ENCODE peak calls at places on chromosomes 3 and 15, in six cellular contexts. P is CD8-positive, alpha-beta T cell; Z is H9; V is breast epithelium; U is K562; H is heart left ventricle. W is an unnamed sample.

GRCh38 chr15:75172168-75172841 is 29.4 kb upstream of the C15orf39 start:
- DNase-seq in P (no peak), Z (no peak), U (no peak), V (no peak), H (no peak), W (no peak)

GRCh38 chr3:164458986-164459385 is 619.3 kb downstream of the SI start:
- DNase-seq in H (peak; percentile 51), Z (no peak), V (no peak), P (no peak), U (no peak), W (no peak)

GRCh38 chr3:81242871-81243270 is 518.6 kb downstream of the GBE1 start:
- DNase-seq in Z (no peak), P (no peak), H (no peak), V (no peak), U (no peak), W (no peak)

GRCh38 chr15:49370782-49371181 is 52.3 kb upstream of the FGF7 start:
- DNase-seq in H (no peak), U (peak; percentile 26), V (no peak), Z (no peak), P (no peak), W (no peak)

GRCh38 chr3:191328383-191328962 is 721 bp upstream of the CCDC50 start:
- DNase-seq in Z (no peak), P (no peak), V (no peak), H (no peak), U (peak; percentile 66), W (no peak)

GRCh38 chr3:15339786-15340215 is 7.4 kb upstream of the SH3BP5 start:
- DNase-seq in U (peak; percentile 65), H (no peak), Z (no peak), V (no peak), P (no peak), W (no peak)

GRCh38 chr15:33547876-33548275 is 237.1 kb downstream of the RYR3 start:
- DNase-seq in P (no peak), H (no peak), U (peak; percentile 12), V (no peak), Z (peak; percentile 84), W (peak; percentile 60)

GRCh38 chr3:150760431-150761200 is 2.4 kb downstream of the SIAH2 start:
- DNase-seq in U (no peak), Z (no peak), H (no peak), V (no peak), P (no peak), W (no peak)

GRCh38 chr3:153219147-153219546 is 57.1 kb downstream of the RAP2B start:
- DNase-seq in H (no peak), P (no peak), Z (no peak), V (no peak), U (no peak), W (no peak)

GRCh38 chr15:92083190-92083589 is 229.7 kb downstream of the SLCO3A1 start:
- DNase-seq in P (no peak), H (no peak), Z (no peak), U (no peak), V (no peak), W (peak; percentile 37)

GRCh38 chr3:197031315-197032285 is 2.0 kb upstream of the MELTF start:
- DNase-seq in Z (no peak), H (peak; percentile 72), P (no peak), U (peak; percentile 93), V (peak; percentile 54), W (peak; percentile 31)

GRCh38 chr3:142418926-142419592 is 28.8 kb downstream of the XRN1 start:
- DNase-seq in P (no peak), Z (no peak), V (no peak), U (no peak), H (no peak), W (no peak)
- H3K27ac ChIP-seq in P (no peak overlapping the region), Z (no peak overlapping the region), V (no peak overlapping the region), U (no peak overlapping the region), H (no peak overlapping the region), W (no peak overlapping the region)

DNA sequence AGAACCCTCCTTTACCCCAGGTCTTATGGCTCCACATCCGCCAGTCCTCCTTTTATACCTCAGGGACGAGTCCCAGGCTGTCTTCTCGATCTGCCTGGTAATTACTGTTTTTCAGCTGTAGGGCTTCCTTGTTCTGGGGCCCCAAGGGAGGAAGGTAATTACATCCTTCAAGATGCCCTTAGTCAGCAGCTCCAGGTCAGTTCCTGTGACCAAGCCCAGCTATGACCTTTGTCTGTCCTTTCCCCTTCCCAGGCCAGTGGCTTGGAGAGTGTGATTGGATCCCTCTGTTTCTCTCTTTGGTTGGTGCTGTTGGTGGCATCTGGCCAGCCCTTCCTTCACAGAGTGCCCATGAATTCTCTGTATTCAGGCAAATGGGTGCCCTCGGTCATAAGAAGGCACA is 92.6 kb downstream of the AAGAB start:
- DNase-seq in H (no peak), P (no peak), V (no peak), U (no peak), Z (no peak), W (peak; percentile 53)
- H3K4me1 ChIP-seq in H (peaks cover 7% of the 10 kb centered on the region), P (peaks cover 5% of the 10 kb centered on the region), V (no peaks in the 10 kb centered on the region), U (peaks cover 5% of the 10 kb centered on the region), Z (peaks cover 10% of the 10 kb centered on the region), W (peaks cover 48% of the 10 kb centered on the region)

GRCh38 chr15:82871577-82872484 is 62.4 kb downstream of the WHAMM start:
- DNase-seq in H (no peak), Z (peak; percentile 16), P (no peak), V (no peak), U (no peak), W (no peak)
- H3K27ac ChIP-seq in H (no peak overlapping the region), Z (no peak overlapping the region), P (no peak overlapping the region), V (no peak overlapping the region), U (no peak overlapping the region), W (no peak overlapping the region)

DNA sequence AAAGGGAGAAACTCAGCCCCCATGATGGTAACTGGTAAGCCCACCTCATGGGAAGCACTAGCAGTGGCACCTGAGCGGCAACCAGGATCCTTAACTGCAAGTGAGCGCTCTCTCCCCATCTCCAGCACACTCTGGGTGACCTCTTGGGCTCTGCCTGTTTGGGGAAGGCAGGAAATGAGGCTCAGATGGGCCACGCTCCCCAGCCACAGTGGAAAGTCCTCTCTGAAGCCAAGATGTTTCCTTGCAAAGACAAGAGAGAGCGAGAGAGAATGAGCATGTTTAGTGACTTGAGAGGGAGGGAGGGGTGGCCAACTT is 289.0 kb downstream of the UACA start:
- DNase-seq in H (no peak), U (no peak), V (no peak), Z (no peak), P (no peak), W (no peak)
- H3K4me1 ChIP-seq in H (no peaks in the 10 kb centered on the region), U (no peaks in the 10 kb centered on the region), V (peaks cover 5% of the 10 kb centered on the region), Z (no peaks in the 10 kb centered on the region), P (peaks cover 31% of the 10 kb centered on the region), W (no peaks in the 10 kb centered on the region)

DNA sequence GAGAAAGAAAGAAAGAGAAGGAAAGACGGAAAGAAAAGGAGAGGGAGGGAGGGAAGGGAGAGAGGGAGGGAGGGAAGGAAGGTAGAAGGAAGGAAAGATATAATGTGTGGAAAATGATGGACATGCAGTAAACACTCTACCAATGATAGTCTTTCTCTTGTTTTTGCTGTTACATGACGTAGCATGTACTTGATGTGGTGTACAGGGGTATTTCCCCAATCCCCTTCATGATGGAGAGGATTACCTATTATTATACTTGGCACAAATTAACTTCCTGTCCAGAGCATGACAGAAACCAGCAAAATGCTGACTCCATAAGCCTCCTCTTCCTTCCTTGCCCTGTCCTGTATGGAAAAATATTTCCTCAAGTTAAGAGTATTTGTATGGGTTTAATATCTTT is 124.4 kb downstream of the B3GALNT1 start:
- DNase-seq in P (no peak), H (no peak), Z (no peak), V (no peak), U (no peak), W (no peak)
- H3K27ac ChIP-seq in P (no peak overlapping the region), H (no peak overlapping the region), Z (no peak overlapping the region), V (no peak overlapping the region), U (no peak overlapping the region), W (no peak overlapping the region)

GRCh38 chr3:136184703-136185102 is 11.4 kb downstream of the MSL2 start:
- DNase-seq in U (no peak), Z (no peak), V (no peak), H (no peak), P (no peak), W (no peak)
- H3K4me1 ChIP-seq in U (peaks cover 12% of the 10 kb centered on the region), Z (no peaks in the 10 kb centered on the region), V (peaks cover 5% of the 10 kb centered on the region), H (peaks cover 5% of the 10 kb centered on the region), P (peaks cover 88% of the 10 kb centered on the region), W (peaks cover 37% of the 10 kb centered on the region)

W was measured in thyroid gland.